ENCODE peak calls at places on chromosome 21, in eight cellular contexts. T is lower lobe of right lung, Q is cardiac muscle cell, I is ovary, K is AG04450, R is stomach, C is HL-60, V is hepatocyte. U is an unnamed sample.

GRCh38 chr21:45844181-45844580 is 137.4 kb upstream of the COL6A1 start:
- DNase-seq in T (no peak), Q (no peak), I (no peak), K (no peak), R (no peak), C (no peak), V (no peak), U (no peak)

GRCh38 chr21:43832648-43833047 is 32.4 kb upstream of the AGPAT3 start:
- DNase-seq in T (no peak), Q (no peak), I (no peak), K (no peak), R (no peak), C (no peak), V (no peak), U (no peak)

GRCh38 chr21:25638634-25639166 is 358 bp upstream of the JAM2 start:
- DNase-seq in T (no peak), Q (no peak), I (no peak), K (no peak), R (no peak), C (no peak), V (no peak), U (no peak)

GRCh38 chr21:36429672-36430546 is 44.7 kb downstream of the CHAF1B start:
- DNase-seq in T (peak; percentile 81), Q (peak; percentile 72), I (peak; percentile 81), K (peak; percentile 97), R (peak; percentile 84), C (peak; percentile 56), V (peak; percentile 94), U (peak; percentile 62)

GRCh38 chr21:46189213-46189958 is 5.1 kb upstream of the SPATC1L start:
- DNase-seq in T (no peak), Q (no peak), I (peak; percentile 19), K (no peak), R (no peak), C (no peak), V (peak; percentile 18), U (no peak)

GRCh38 chr21:46111857-46112730 is 14.2 kb downstream of the COL6A2 start:
- DNase-seq in T (peak; percentile 42), Q (no peak), I (peak; percentile 42), K (no peak), R (peak; percentile 24), C (no peak), V (no peak), U (peak; percentile 23)

GRCh38 chr21:44024895-44025353 is 12.8 kb downstream of the TRAPPC10 start:
- DNase-seq in T (peak; percentile 68), Q (no peak), I (peak; percentile 58), K (peak; percentile 15), R (no peak), C (peak; percentile 92), V (peak; percentile 32), U (no peak)

GRCh38 chr21:46567348-46567747 is 37.5 kb downstream of the S100B start:
- DNase-seq in T (peak; percentile 16), Q (no peak), I (no peak), K (no peak), R (no peak), C (no peak), V (no peak), U (no peak)

GRCh38 chr21:15671188-15671587 is 58.6 kb upstream of the USP25 start:
- DNase-seq in T (no peak), Q (no peak), I (no peak), K (no peak), R (no peak), C (no peak), V (no peak), U (no peak)

GRCh38 chr21:36504067-36505058 is 24.4 kb upstream of the CLDN14 start:
- DNase-seq in T (no peak), Q (peak; percentile 65), I (no peak), K (peak; percentile 24), R (no peak), C (peak; percentile 25), V (peak; percentile 74), U (no peak)

GRCh38 chr21:27425172-27425571 is 458.3 kb upstream of the ADAMTS5 start:
- DNase-seq in T (no peak), Q (peak; percentile 9), I (no peak), K (no peak), R (no peak), C (no peak), V (no peak), U (no peak)

GRCh38 chr21:42991992-42992740 is 17.8 kb downstream of the PKNOX1 start:
- DNase-seq in T (peak; percentile 56), Q (peak; percentile 87), I (peak; percentile 75), K (peak; percentile 91), R (no peak), C (peak; percentile 63), V (peak; percentile 83), U (no peak)

GRCh38 chr21:22892757-22893156 is 1894.5 kb downstream of the NCAM2 start:
- DNase-seq in T (no peak), Q (no peak), I (no peak), K (no peak), R (no peak), C (no peak), V (no peak), U (no peak)

GRCh38 chr21:18467715-18468114 is 64.1 kb upstream of the TMPRSS15 start:
- DNase-seq in T (no peak), Q (no peak), I (no peak), K (no peak), R (no peak), C (no peak), V (no peak), U (no peak)

GRCh38 chr21:38839370-38839681 is 33.6 kb downstream of the ETS2 start:
- DNase-seq in T (no peak), Q (no peak), I (no peak), K (no peak), R (no peak), C (no peak), V (no peak), U (no peak)

GRCh38 chr21:38308010-38308784 is 51.4 kb downstream of the KCNJ15 start:
- DNase-seq in T (no peak), Q (no peak), I (peak; percentile 25), K (no peak), R (no peak), C (no peak), V (no peak), U (no peak)

GRCh38 chr21:39175154-39175553 is 8.1 kb downstream of the PSMG1 start:
- DNase-seq in T (no peak), Q (peak; percentile 25), I (no peak), K (no peak), R (no peak), C (no peak), V (peak; percentile 29), U (no peak)

GRCh38 chr21:37208741-37209225 is 58.4 kb downstream of the VPS26C start:
- DNase-seq in T (no peak), Q (no peak), I (no peak), K (no peak), R (no peak), C (no peak), V (no peak), U (no peak)

GRCh38 chr21:39444406-39445145 is 1.0 kb downstream of the LCA5L start:
- DNase-seq in T (no peak), Q (peak; percentile 91), I (no peak), K (no peak), R (no peak), C (no peak), V (peak; percentile 66), U (no peak)

GRCh38 chr21:40567511-40567910 is 279.4 kb downstream of the DSCAM start:
- DNase-seq in T (no peak), Q (no peak), I (no peak), K (no peak), R (no peak), C (no peak), V (no peak), U (no peak)

GRCh38 chr21:40563845-40564717 is 282.9 kb downstream of the DSCAM start:
- DNase-seq in T (no peak), Q (no peak), I (no peak), K (no peak), R (no peak), C (no peak), V (peak; percentile 46), U (no peak)

GRCh38 chr21:40568756-40569155 is 278.2 kb downstream of the DSCAM start:
- DNase-seq in T (no peak), Q (no peak), I (no peak), K (no peak), R (no peak), C (no peak), V (no peak), U (no peak)
- H3K4me3 ChIP-seq in T (no peak overlapping the region), Q (no peak overlapping the region), I (no peak overlapping the region), K (no peak overlapping the region), R (no peak overlapping the region), C (no peak overlapping the region), V (no peak overlapping the region), U (no peak overlapping the region)

DNA sequence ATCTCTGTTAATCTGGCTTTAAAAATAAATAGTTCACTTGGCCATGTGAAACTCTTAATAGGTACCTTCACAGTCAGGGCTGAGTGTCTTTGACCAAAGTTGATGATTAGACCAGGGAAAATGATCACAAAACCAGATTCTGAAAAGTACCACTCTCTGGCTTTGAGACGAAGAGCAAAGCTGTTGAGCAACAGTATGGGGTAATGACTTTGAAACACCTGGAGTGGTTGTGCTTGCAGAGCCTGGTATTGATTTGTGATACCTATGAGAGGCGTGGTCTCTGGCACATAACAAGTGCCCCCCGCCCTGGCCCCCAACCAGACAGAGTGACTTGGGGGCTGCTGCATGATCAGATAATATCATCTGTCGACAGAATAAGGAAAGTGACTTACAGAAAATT is 4.7 kb downstream of the HUNK start:
- DNase-seq in T (no peak), Q (no peak), I (no peak), K (no peak), R (no peak), C (no peak), V (no peak), U (no peak)
- H3K27me3 ChIP-seq in T (peaks cover 31% of the 10 kb centered on the region), Q (no peaks in the 10 kb centered on the region), I (no peaks in the 10 kb centered on the region), K (peaks cover 21% of the 10 kb centered on the region), R (peaks cover 37% of the 10 kb centered on the region), C (peaks cover 21% of the 10 kb centered on the region), V (no peaks in the 10 kb centered on the region), U (no peaks in the 10 kb centered on the region)

DNA sequence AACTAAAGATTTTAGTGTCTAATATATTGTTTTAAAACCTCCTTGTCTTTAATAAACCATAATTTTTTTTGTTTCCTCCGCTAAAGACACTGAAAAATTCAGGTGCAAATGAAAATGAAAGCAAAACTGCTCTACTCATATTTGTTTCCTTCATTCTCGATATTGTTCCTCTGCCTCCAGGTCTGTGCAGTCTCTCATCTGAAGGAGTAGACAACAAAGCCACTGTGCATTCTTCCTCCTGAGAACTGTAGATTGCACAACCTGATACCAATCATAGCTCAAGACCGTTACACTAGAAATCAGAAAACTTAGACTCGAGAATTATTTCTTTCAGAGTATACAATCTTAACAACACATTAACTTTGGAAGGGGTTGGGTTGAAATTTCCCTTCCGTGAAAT is 373.1 kb upstream of the CXADR start:
- DNase-seq in T (no peak), Q (no peak), I (no peak), K (no peak), R (no peak), C (peak; percentile 2), V (no peak), U (no peak)
- TF ChIP-seq CTCF in T (no peak), Q (no peak), I (no peak), K (no peak), R (no peak), C (no peak), V (no peak), U (no peak)

GRCh38 chr21:41803316-41803715 is 36.5 kb upstream of the RIPK4 start:
- DNase-seq in T (no peak), Q (no peak), I (no peak), K (no peak), R (no peak), C (no peak), V (no peak), U (no peak)
- H3K4me3 ChIP-seq in T (no peak overlapping the region), Q (no peak overlapping the region), I (no peak overlapping the region), K (no peak overlapping the region), R (no peak overlapping the region), C (no peak overlapping the region), V (no peak overlapping the region), U (no peak overlapping the region)